ENCODE peak calls at places on chromosomes 7 and 10, in nine cellular contexts. S, K, I, Q, E, V, F, H and A are unnamed samples.
A peak's percentile ranks its signal among the peaks of the same experiment; 100 is the strongest.

GRCh38 chr10:13337827-13338196 is 10.3 kb downstream of the SEPHS1 start:
- DNase-seq in I (no peak), H (no peak), S (no peak), Q (no peak), F (no peak), K (no peak), V (no peak), E (no peak), A (no peak)

GRCh38 chr10:17195083-17195482 is 6.4 kb downstream of the TRDMT1 start:
- DNase-seq in E (no peak), F (no peak), Q (no peak), I (no peak), S (no peak), K (no peak), V (no peak), H (no peak), A (no peak)

GRCh38 chr7:94530114-94530513 is 20.5 kb downstream of the CASD1 start:
- DNase-seq in H (no peak), V (no peak), I (no peak), E (no peak), K (no peak), F (no peak), S (no peak), Q (no peak), A (no peak)

GRCh38 chr7:141748401-141748800 is 10.2 kb downstream of the SSBP1 start:
- DNase-seq in E (no peak), F (no peak), S (no peak), Q (no peak), I (no peak), H (peak; percentile 57), K (no peak), V (no peak), A (no peak)

GRCh38 chr7:84950836-84951235 is 236.0 kb downstream of the SEMA3D start:
- DNase-seq in E (peak; percentile 10), I (no peak), K (no peak), V (no peak), F (no peak), S (no peak), Q (no peak), H (peak; percentile 38), A (no peak)

GRCh38 chr7:157605638-157606037 is 268.8 kb downstream of the DNAJB6 start:
- DNase-seq in H (no peak), S (no peak), F (no peak), V (no peak), Q (no peak), K (no peak), I (no peak), E (no peak), A (no peak)

GRCh38 chr7:50735327-50735726 is 47.4 kb downstream of the GRB10 start:
- DNase-seq in V (no peak), Q (no peak), S (no peak), K (no peak), I (no peak), H (no peak), F (no peak), E (no peak), A (no peak)

GRCh38 chr7:117979954-117980497 is 106.8 kb upstream of the CTTNBP2 start:
- DNase-seq in Q (no peak), S (no peak), V (no peak), E (no peak), H (no peak), K (no peak), F (no peak), I (no peak), A (no peak)

GRCh38 chr10:30345611-30346010 is 3.5 kb downstream of the MTPAP start:
- DNase-seq in E (no peak), H (no peak), S (no peak), K (no peak), I (no peak), Q (no peak), V (no peak), F (no peak), A (no peak)

GRCh38 chr7:99605527-99605926 is 7.5 kb downstream of the TMEM225B start:
- DNase-seq in I (peak; percentile 16), V (no peak), S (no peak), H (no peak), E (no peak), Q (no peak), K (no peak), F (no peak), A (no peak)
- TF ChIP-seq CTCF in I (no peak), V (no peak), S (no peak), H (no peak), E (no peak), Q (no peak), K (no peak), F (no peak), A (no peak)

GRCh38 chr10:60006046-60006445 is 99.7 kb upstream of the CCDC6 start:
- DNase-seq in H (peak; percentile 57), V (no peak), K (no peak), Q (no peak), S (no peak), F (no peak), I (no peak), E (no peak), A (no peak)

GRCh38 chr10:60003709-60004191 is 97.4 kb upstream of the CCDC6 start:
- DNase-seq in S (no peak), F (no peak), I (no peak), H (no peak), K (no peak), E (no peak), Q (no peak), V (no peak), A (no peak)

GRCh38 chr10:60009316-60009715 is 103.0 kb upstream of the CCDC6 start:
- DNase-seq in F (no peak), H (no peak), S (no peak), V (no peak), Q (no peak), I (no peak), E (no peak), K (no peak), A (no peak)

GRCh38 chr10:60008816-60009215 is 102.5 kb upstream of the CCDC6 start:
- DNase-seq in V (no peak), E (peak; percentile 37), K (no peak), S (no peak), H (no peak), Q (no peak), I (no peak), F (no peak), A (no peak)
- TF ChIP-seq CTCF in V (peak; percentile 25), E (peak; percentile 17), K (no peak), S (no peak), H (no peak), Q (no peak), I (no peak), F (no peak), A (no peak)

GRCh38 chr7:43582503-43583423 is at the start of gene STK17A:
- DNase-seq in V (peak; percentile 96), E (peak; percentile 93), K (peak; percentile 96), S (peak; percentile 34), Q (peak; percentile 96), I (peak; percentile 97), H (peak; percentile 81), F (peak; percentile 91), A (peak; percentile 98)

GRCh38 chr7:43584200-43584586 is 1.3 kb downstream of the STK17A start:
- DNase-seq in F (no peak), H (peak; percentile 78), V (peak; percentile 34), I (no peak), Q (no peak), S (peak; percentile 35), K (no peak), E (peak; percentile 58), A (no peak)

GRCh38 chr7:43585521-43585920 is 2.6 kb downstream of the STK17A start:
- DNase-seq in F (no peak), V (no peak), S (peak; percentile 39), Q (no peak), K (no peak), E (no peak), I (no peak), H (peak; percentile 85), A (no peak)

GRCh38 chr7:43586251-43586900 is 3.5 kb downstream of the STK17A start:
- DNase-seq in Q (no peak), I (no peak), F (no peak), S (peak; percentile 32), H (peak; percentile 81), E (peak; percentile 41), V (no peak), K (no peak), A (no peak)

DNA sequence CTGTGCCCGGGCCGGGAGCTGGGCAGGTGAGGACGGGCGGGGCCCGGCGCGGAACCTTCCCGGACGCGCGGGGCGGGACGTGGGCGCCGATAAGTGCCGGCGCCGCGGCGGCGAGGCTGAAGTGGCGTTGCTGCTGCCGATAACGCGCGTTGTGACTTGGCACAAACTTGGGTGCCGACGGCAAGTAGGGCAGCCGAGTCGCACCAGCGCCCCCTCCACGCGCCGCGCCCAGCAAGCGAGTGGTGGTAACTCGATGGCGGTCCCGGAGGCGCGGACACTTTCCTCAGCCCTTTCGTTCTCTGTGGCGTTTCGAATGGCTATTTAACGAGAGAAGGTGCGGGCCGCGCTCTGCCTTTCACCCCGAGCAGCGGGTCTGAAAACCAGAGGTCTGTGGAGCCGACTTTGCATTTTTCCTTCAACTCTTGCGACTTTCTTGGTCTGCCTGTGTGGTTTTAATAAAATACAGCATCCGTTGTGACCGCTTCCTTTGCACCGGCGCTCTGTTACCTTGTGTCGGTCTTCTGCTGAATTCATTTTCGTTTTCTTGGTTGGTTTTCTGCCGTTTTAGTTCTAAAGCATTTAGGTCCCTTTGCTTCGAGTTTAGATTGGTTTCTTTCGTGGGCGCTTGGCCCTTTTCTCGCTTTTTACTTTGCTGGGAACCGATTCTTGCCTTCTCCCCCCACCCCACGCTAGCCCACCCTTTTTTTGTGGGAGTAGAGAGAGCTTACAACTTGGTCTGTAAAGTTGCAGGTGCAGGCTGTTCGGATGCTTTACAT is 704 bp downstream of the STK17A start:
- DNase-seq in I (peak; percentile 76), S (no peak), E (peak; percentile 75), F (peak; percentile 80), K (peak; percentile 82), H (peak; percentile 61), Q (peak; percentile 55), V (peak; percentile 73), A (peak; percentile 44)
- TF ChIP-seq CTCF in I (no peak), S (peak; percentile 20), E (no peak), F (no peak), K (no peak), H (no peak), Q (peak; percentile 31), V (peak; percentile 42), A (no peak)

GRCh38 chr10:27242951-27243551 is 2.5 kb upstream of the ACBD5 start:
- DNase-seq in H (peak; percentile 82), K (no peak), V (peak; percentile 65), S (no peak), Q (no peak), I (no peak), E (peak; percentile 83), F (peak; percentile 66), A (peak; percentile 16)

GRCh38 chr10:27242473-27242950 is 1.9 kb upstream of the ACBD5 start:
- DNase-seq in S (no peak), F (no peak), E (no peak), K (no peak), Q (no peak), I (no peak), H (no peak), V (no peak), A (no peak)

GRCh38 chr10:27240212-27240890 is at the start of gene ACBD5:
- DNase-seq in E (peak; percentile 94), S (peak; percentile 15), I (peak; percentile 77), H (peak; percentile 65), Q (peak; percentile 72), F (peak; percentile 93), V (peak; percentile 93), K (peak; percentile 96), A (peak; percentile 79)

GRCh38 chr10:27240891-27241639 is 468 bp upstream of the ACBD5 start:
- DNase-seq in K (no peak), F (peak; percentile 38), V (peak; percentile 54), H (no peak), S (no peak), Q (no peak), I (no peak), E (peak; percentile 46), A (peak; percentile 38)

GRCh38 chr10:27241640-27242472 is 1.3 kb upstream of the ACBD5 start:
- DNase-seq in F (peak; percentile 90), E (peak; percentile 97), K (peak; percentile 94), Q (peak; percentile 82), H (peak; percentile 93), I (peak; percentile 94), V (peak; percentile 97), S (peak; percentile 73), A (peak; percentile 93)
- TF ChIP-seq CTCF in F (no peak), E (peak; percentile 18), K (no peak), Q (peak; percentile 38), H (peak; percentile 28), I (peak; percentile 44), V (peak; percentile 43), S (peak; percentile 48), A (no peak)